ENCODE peak calls at places on chromosomes 13 and 19, in ten cellular contexts. Z, C, L, Y, E, U, D, O, A and W are unnamed samples.
A peak's percentile ranks its signal among the peaks of the same experiment; 100 is the strongest.

GRCh38 chr13:110925023-110925608 is 10.2 kb upstream of the ANKRD10 start:
- DNase-seq in Z (no peak), C (no peak), L (no peak), Y (no peak), E (no peak), U (no peak), D (no peak), O (no peak), A (no peak), W (no peak)

GRCh38 chr13:51041126-51041525 is 69.9 kb downstream of the C13orf42 start:
- DNase-seq in Z (no peak), C (no peak), L (no peak), Y (no peak), E (no peak), U (no peak), D (no peak), O (no peak), A (no peak), W (no peak)

GRCh38 chr19:53102186-53102585 is 1.0 kb downstream of the ZNF160 start:
- DNase-seq in Z (no peak), C (no peak), L (no peak), Y (no peak), E (no peak), U (no peak), D (no peak), O (no peak), A (no peak), W (no peak)

GRCh38 chr19:7575426-7576040 is 20.1 kb upstream of the CAMSAP3 start:
- DNase-seq in Z (no peak), C (no peak), L (no peak), Y (no peak), E (no peak), U (no peak), D (no peak), O (no peak), A (no peak), W (no peak)

GRCh38 chr13:27461940-27462584 is 11.7 kb upstream of the MTIF3 start:
- DNase-seq in Z (no peak), C (no peak), L (no peak), Y (no peak), E (no peak), U (no peak), D (no peak), O (no peak), A (peak; percentile 25), W (no peak)

GRCh38 chr19:5313307-5313706 is 27.3 kb downstream of the PTPRS start:
- DNase-seq in Z (no peak), C (no peak), L (no peak), Y (no peak), E (no peak), U (no peak), D (no peak), O (no peak), A (no peak), W (no peak)

GRCh38 chr13:95643814-95644598 is 500 bp downstream of the DZIP1 start:
- DNase-seq in Z (no peak), C (no peak), L (peak; percentile 85), Y (no peak), E (no peak), U (no peak), D (no peak), O (no peak), A (peak; percentile 18), W (no peak)

GRCh38 chr13:47726394-47726793 is 274.7 kb downstream of the SUCLA2 start:
- DNase-seq in Z (no peak), C (no peak), L (no peak), Y (no peak), E (no peak), U (no peak), D (no peak), O (no peak), A (no peak), W (no peak)

GRCh38 chr19:32814624-32815023 is 54.9 kb downstream of the SLC7A9 start:
- DNase-seq in Z (no peak), C (no peak), L (no peak), Y (no peak), E (no peak), U (no peak), D (no peak), O (no peak), A (no peak), W (no peak)

GRCh38 chr13:50989476-50989875 is 79.9 kb downstream of the RNASEH2B start:
- DNase-seq in Z (no peak), C (peak; percentile 44), L (no peak), Y (no peak), E (no peak), U (no peak), D (no peak), O (no peak), A (no peak), W (no peak)

GRCh38 chr13:24625324-24625723 is 54.9 kb upstream of the ATP12A start:
- DNase-seq in Z (no peak), C (no peak), L (no peak), Y (no peak), E (no peak), U (no peak), D (no peak), O (no peak), A (no peak), W (no peak)

GRCh38 chr13:51539887-51540286 is 44.4 kb upstream of the WDFY2 start:
- DNase-seq in Z (no peak), C (no peak), L (no peak), Y (no peak), E (no peak), U (no peak), D (no peak), O (peak; percentile 29), A (no peak), W (no peak)

GRCh38 chr13:36344173-36344572 is 2.0 kb downstream of the SPART start:
- DNase-seq in Z (no peak), C (no peak), L (no peak), Y (no peak), E (no peak), U (no peak), D (peak; percentile 44), O (peak; percentile 52), A (no peak), W (no peak)

GRCh38 chr13:109272595-109273325 is 513.6 kb downstream of the IRS2 start:
- DNase-seq in Z (no peak), C (no peak), L (no peak), Y (no peak), E (no peak), U (no peak), D (no peak), O (no peak), A (no peak), W (no peak)

GRCh38 chr13:50800091-50800739 is 43.3 kb downstream of the DLEU7 start:
- DNase-seq in Z (no peak), C (no peak), L (no peak), Y (no peak), E (no peak), U (no peak), D (no peak), O (no peak), A (no peak), W (no peak)

GRCh38 chr19:1045247-1045603 is 5.3 kb downstream of the ABCA7 start:
- DNase-seq in Z (peak; percentile 63), C (no peak), L (no peak), Y (no peak), E (peak; percentile 61), U (no peak), D (peak; percentile 55), O (no peak), A (no peak), W (no peak)

GRCh38 chr13:71861769-71862168 is 5.2 kb downstream of the DACH1 start:
- DNase-seq in Z (no peak), C (no peak), L (no peak), Y (no peak), E (no peak), U (no peak), D (no peak), O (no peak), A (no peak), W (no peak)

GRCh38 chr19:7874080-7874856 is at the start of gene PRR36:
- DNase-seq in Z (no peak), C (peak; percentile 52), L (no peak), Y (no peak), E (no peak), U (peak; percentile 66), D (peak; percentile 67), O (no peak), A (no peak), W (no peak)

GRCh38 chr19:8478605-8479004 is 23.8 kb downstream of the PRAM1 start:
- DNase-seq in Z (no peak), C (no peak), L (no peak), Y (no peak), E (no peak), U (no peak), D (no peak), O (no peak), A (no peak), W (no peak)

GRCh38 chr19:31516756-31517155 is 167.5 kb upstream of the TSHZ3 start:
- DNase-seq in Z (no peak), C (no peak), L (no peak), Y (no peak), E (no peak), U (no peak), D (no peak), O (no peak), A (no peak), W (no peak)

GRCh38 chr13:46609052-46609451 is 56.1 kb downstream of the LRCH1 start:
- DNase-seq in Z (no peak), C (no peak), L (no peak), Y (no peak), E (no peak), U (no peak), D (no peak), O (no peak), A (no peak), W (no peak)

GRCh38 chr13:46633416-46633815 is 80.4 kb downstream of the LRCH1 start:
- DNase-seq in Z (no peak), C (no peak), L (no peak), Y (no peak), E (no peak), U (no peak), D (peak; percentile 88), O (no peak), A (no peak), W (no peak)

GRCh38 chr13:36815069-36815468 is 4.0 kb upstream of the RFXAP start:
- DNase-seq in Z (no peak), C (peak; percentile 8), L (no peak), Y (no peak), E (no peak), U (no peak), D (peak; percentile 25), O (no peak), A (no peak), W (no peak)

GRCh38 chr13:28136916-28137315 is 1.4 kb upstream of the PAN3 start:
- DNase-seq in Z (no peak), C (no peak), L (no peak), Y (no peak), E (no peak), U (no peak), D (no peak), O (no peak), A (no peak), W (no peak)

GRCh38 chr19:15429825-15430467 is 11.2 kb upstream of the AKAP8L start:
- DNase-seq in Z (no peak), C (no peak), L (no peak), Y (no peak), E (no peak), U (no peak), D (no peak), O (no peak), A (no peak), W (no peak)

GRCh38 chr13:98664510-98664909 is 87.6 kb upstream of the STK24 start:
- DNase-seq in Z (no peak), C (no peak), L (no peak), Y (no peak), E (no peak), U (no peak), D (no peak), O (no peak), A (no peak), W (no peak)

GRCh38 chr13:25378528-25378927 is 6.8 kb downstream of the ATP8A2 start:
- DNase-seq in Z (no peak), C (no peak), L (no peak), Y (no peak), E (no peak), U (no peak), D (no peak), O (no peak), A (no peak), W (no peak)

GRCh38 chr19:18832331-18833140 is 777 bp downstream of the UPF1 start:
- DNase-seq in Z (no peak), C (peak; percentile 56), L (no peak), Y (no peak), E (peak; percentile 24), U (no peak), D (peak; percentile 42), O (no peak), A (no peak), W (no peak)